ENCODE peak calls at places on chromosomes 2 and 18, in six cellular contexts. I, C, Y, K, B and N are unnamed samples.

GRCh38 chr2:205323929-205324328 is 358.4 kb upstream of the NRP2 start:
- DNase-seq in I (no peak), C (no peak), B (no peak), K (no peak), Y (no peak), N (peak)

GRCh38 chr2:5491486-5491885 is 200.7 kb upstream of the SOX11 start:
- DNase-seq in C (no peak), K (no peak), B (no peak), I (no peak), Y (no peak), N (no peak)

GRCh38 chr2:190283783-190284182 is 35.8 kb downstream of the HIBCH start:
- DNase-seq in K (no peak), I (no peak), C (no peak), B (no peak), Y (no peak), N (no peak)

GRCh38 chr2:27431395-27431794 is 3.0 kb downstream of the NRBP1 start:
- DNase-seq in Y (no peak), C (no peak), K (no peak), B (no peak), I (no peak), N (peak)

GRCh38 chr2:32937602-32938450 is 8.9 kb upstream of the LTBP1 start:
- DNase-seq in B (no peak), I (no peak), C (no peak), Y (no peak), K (no peak), N (peak)

GRCh38 chr2:173079968-173080860 is 4.6 kb downstream of the MAP3K20 start:
- DNase-seq in C (no peak), Y (no peak), B (no peak), K (peak), I (no peak), N (peak)

GRCh38 chr18:43276471-43276870 is 819 bp downstream of the SYT4 start:
- DNase-seq in Y (no peak), C (no peak), I (no peak), K (no peak), B (no peak), N (no peak)

GRCh38 chr2:127576433-127577207 is 41.1 kb downstream of the MYO7B start:
- DNase-seq in Y (peak), K (no peak), B (no peak), I (no peak), C (peak), N (peak)

GRCh38 chr2:2039826-2040225 is 291.2 kb downstream of the MYT1L start:
- DNase-seq in B (no peak), C (no peak), I (no peak), K (no peak), Y (no peak), N (no peak)

GRCh38 chr2:161613161-161613560 is 11.1 kb upstream of the SLC4A10 start:
- DNase-seq in K (no peak), C (no peak), Y (no peak), I (no peak), B (no peak), N (peak)

GRCh38 chr2:161223139-161223732 is 63.0 kb downstream of the TANK start:
- DNase-seq in K (no peak), I (no peak), C (no peak), B (no peak), Y (no peak), N (peak)

GRCh38 chr2:167144179-167144898 is 256.1 kb downstream of the XIRP2 start:
- DNase-seq in I (no peak), K (no peak), Y (no peak), C (no peak), B (no peak), N (peak)

GRCh38 chr2:126385983-126386382 is 270.0 kb upstream of the GYPC start:
- DNase-seq in B (no peak), Y (no peak), I (no peak), K (no peak), C (no peak), N (no peak)

GRCh38 chr2:123485056-123485455 is 540.0 kb upstream of the CNTNAP5 start:
- DNase-seq in Y (no peak), K (no peak), B (no peak), C (no peak), I (no peak), N (no peak)

GRCh38 chr2:176136375-176137248 is 7.1 kb downstream of the HOXD8 start:
- DNase-seq in Y (no peak), I (no peak), B (no peak), C (no peak), K (no peak), N (no peak)

GRCh38 chr2:172997031-172997430 is 78.6 kb upstream of the MAP3K20 start:
- DNase-seq in Y (no peak), C (no peak), K (no peak), B (no peak), I (no peak), N (no peak)

GRCh38 chr2:47239119-47239969 is 84.2 kb upstream of the STPG4 start:
- DNase-seq in C (no peak), K (no peak), Y (no peak), B (no peak), I (no peak), N (no peak)

GRCh38 chr2:16253291-16253690 is 312.9 kb downstream of the MYCN start:
- DNase-seq in I (no peak), K (no peak), B (no peak), Y (no peak), C (no peak), N (no peak)

GRCh38 chr2:64402876-64403275 is 51.1 kb upstream of the LGALSL start:
- DNase-seq in C (no peak), K (no peak), B (no peak), Y (no peak), I (no peak), N (peak)

GRCh38 chr2:239311132-239312040 is 89.4 kb downstream of the HDAC4 start:
- DNase-seq in Y (peak), K (no peak), C (peak), B (no peak), I (no peak), N (no peak)

GRCh38 chr2:174442546-174443510 is 44.0 kb downstream of the GPR155 start:
- DNase-seq in C (no peak), B (no peak), K (peak), Y (no peak), I (peak), N (peak)

GRCh38 chr2:45962522-45962921 is 311.0 kb downstream of the PRKCE start:
- DNase-seq in C (peak), B (no peak), I (no peak), K (peak), Y (peak), N (peak)

GRCh38 chr2:232993231-232993821 is 19.7 kb downstream of the NGEF start:
- DNase-seq in B (no peak), Y (no peak), K (no peak), I (no peak), C (no peak), N (no peak)

GRCh38 chr2:147177449-147177848 is 667.4 kb upstream of the ACVR2A start:
- DNase-seq in Y (no peak), C (no peak), K (no peak), B (no peak), I (no peak), N (no peak)

GRCh38 chr2:96239091-96239490 is 26.7 kb downstream of the TMEM127 start:
- DNase-seq in Y (no peak), K (no peak), B (no peak), C (no peak), I (no peak), N (no peak)

GRCh38 chr2:180562378-180562777 is 418.0 kb upstream of the UBE2E3 start:
- DNase-seq in I (no peak), K (no peak), C (no peak), B (no peak), Y (no peak), N (no peak)

GRCh38 chr2:235605306-235605998 is 111.6 kb downstream of the AGAP1 start:
- DNase-seq in I (peak), B (no peak), C (peak), Y (peak), K (peak), N (peak)

GRCh38 chr2:156253765-156254164 is 78.8 kb downstream of the NR4A2 start:
- DNase-seq in Y (no peak), I (no peak), K (no peak), B (no peak), C (no peak), N (no peak)

GRCh38 chr2:239275037-239275685 is 125.7 kb downstream of the HDAC4 start:
- DNase-seq in B (peak), Y (peak), K (peak), I (peak), C (peak), N (peak)

GRCh38 chr2:216308532-216308931 is 63.8 kb downstream of the MARCHF4 start:
- DNase-seq in C (no peak), I (peak), Y (no peak), K (no peak), B (no peak), N (no peak)

GRCh38 chr2:17303054-17303453 is 215.2 kb downstream of the RAD51AP2 start:
- DNase-seq in C (no peak), B (no peak), K (no peak), I (peak), Y (no peak), N (peak)

GRCh38 chr18:78228974-78229373 is 750.6 kb upstream of the SALL3 start:
- DNase-seq in C (no peak), B (no peak), Y (no peak), I (no peak), K (no peak), N (no peak)

GRCh38 chr2:7792031-7792651 is 874.9 kb downstream of the RNF144A start:
- DNase-seq in C (no peak), B (no peak), K (no peak), I (no peak), Y (no peak), N (peak)

GRCh38 chr2:11744631-11745394 is 1.6 kb upstream of the LPIN1 start:
- DNase-seq in I (no peak), K (no peak), B (no peak), C (peak), Y (no peak), N (peak)

GRCh38 chr2:11746807-11747459 is 501 bp downstream of the LPIN1 start:
- DNase-seq in K (no peak), Y (no peak), I (no peak), B (no peak), C (peak), N (peak)

GRCh38 chr2:11743846-11744553 is 2.4 kb upstream of the LPIN1 start:
- DNase-seq in K (peak), B (peak), I (peak), C (peak), Y (peak), N (peak)

GRCh38 chr2:11746376-11746806 is at the start of gene LPIN1:
- DNase-seq in I (no peak), C (peak), Y (peak), B (peak), K (no peak), N (peak)

DNA sequence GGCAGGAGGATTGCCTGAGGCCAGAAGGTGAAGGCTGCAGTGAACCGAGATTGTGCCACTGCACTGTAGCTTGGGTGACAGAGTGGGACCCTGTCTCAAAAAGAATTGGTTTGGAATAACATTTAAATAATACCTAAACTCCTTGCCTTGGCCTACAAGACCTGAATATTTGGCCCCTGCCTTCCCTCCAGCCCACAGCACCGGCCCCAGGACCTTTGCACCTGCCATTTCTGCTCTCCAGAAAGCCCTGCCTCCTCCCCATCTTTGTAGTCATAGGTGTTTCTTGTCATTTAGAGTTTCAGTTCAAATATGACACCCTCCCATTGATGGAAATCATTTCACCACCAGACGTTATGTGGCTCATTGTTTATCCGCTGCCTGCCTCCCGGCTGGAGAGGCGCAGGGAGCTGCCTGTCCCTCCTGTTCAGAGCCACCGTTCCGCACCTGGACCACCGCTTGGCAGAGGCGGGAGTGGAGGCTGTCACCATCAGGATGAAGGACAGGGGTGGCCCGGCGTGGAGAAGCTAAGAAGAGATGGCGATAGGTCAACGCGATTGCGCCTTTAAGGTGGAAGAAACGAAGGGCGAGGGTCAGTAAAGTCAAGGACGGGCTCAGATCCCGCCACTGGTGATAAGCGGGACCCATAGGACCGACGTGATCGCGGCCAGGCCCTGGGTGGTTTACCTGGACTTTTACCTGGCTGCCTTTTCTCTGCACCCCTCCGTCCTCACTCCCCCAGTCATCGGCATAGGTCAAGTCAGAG is 638 bp upstream of the LPIN1 start:
- DNase-seq in Y (no peak), C (no peak), B (no peak), I (no peak), K (no peak), N (no peak)
- H3K4me3 ChIP-seq in Y (peak), C (peak), B (peak), I (no peak), K (peak), N (peak)

DNA sequence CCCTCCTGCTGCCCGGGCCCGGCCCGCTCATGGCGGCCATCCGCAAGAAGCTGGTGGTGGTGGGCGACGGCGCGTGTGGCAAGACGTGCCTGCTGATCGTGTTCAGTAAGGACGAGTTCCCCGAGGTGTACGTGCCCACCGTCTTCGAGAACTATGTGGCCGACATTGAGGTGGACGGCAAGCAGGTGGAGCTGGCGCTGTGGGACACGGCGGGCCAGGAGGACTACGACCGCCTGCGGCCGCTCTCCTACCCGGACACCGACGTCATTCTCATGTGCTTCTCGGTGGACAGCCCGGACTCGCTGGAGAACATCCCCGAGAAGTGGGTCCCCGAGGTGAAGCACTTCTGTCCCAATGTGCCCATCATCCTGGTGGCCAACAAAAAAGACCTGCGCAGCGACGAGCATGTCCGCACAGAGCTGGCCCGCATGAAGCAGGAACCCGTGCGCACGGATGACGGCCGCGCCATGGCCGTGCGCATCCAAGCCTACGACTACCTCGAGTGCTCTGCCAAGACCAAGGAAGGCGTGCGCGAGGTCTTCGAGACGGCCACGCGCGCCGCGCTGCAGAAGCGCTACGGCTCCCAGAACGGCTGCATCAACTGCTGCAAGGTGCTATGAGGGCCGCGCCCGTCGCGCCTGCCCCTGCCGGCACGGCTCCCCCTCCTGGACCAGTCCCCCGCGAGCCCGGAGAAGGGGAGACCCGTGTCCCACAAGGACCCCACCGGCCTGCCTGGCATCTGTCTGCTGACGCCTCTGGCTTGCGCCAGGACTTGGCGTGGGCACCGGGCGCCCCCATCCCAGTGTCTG is 767 bp downstream of the RHOB start:
- DNase-seq in I (no peak), Y (peak), K (no peak), C (peak), B (no peak), N (peak)
- TF ChIP-seq CTCF in I (peak), Y (no peak), K (no peak), C (no peak), B (no peak), N (no peak)

GRCh38 chr2:169301596-169302330 is 60.6 kb downstream of the LRP2 start:
- DNase-seq in B (no peak), Y (no peak), C (no peak), I (no peak), K (no peak), N (no peak)

GRCh38 chr2:169302364-169302763 is 60.0 kb downstream of the LRP2 start:
- DNase-seq in Y (no peak), B (no peak), C (no peak), I (no peak), K (no peak), N (no peak)

GRCh38 chr2:169298007-169298406 is 64.3 kb downstream of the LRP2 start:
- DNase-seq in C (no peak), K (no peak), Y (no peak), B (no peak), I (no peak), N (no peak)

GRCh38 chr2:169300617-169301530 is 61.5 kb downstream of the LRP2 start:
- DNase-seq in C (no peak), K (no peak), Y (no peak), I (no peak), B (no peak), N (no peak)

GRCh38 chr2:169303579-169304285 is 58.6 kb downstream of the LRP2 start:
- DNase-seq in I (no peak), B (no peak), Y (no peak), K (no peak), C (no peak), N (no peak)
- H3K4me3 ChIP-seq in I (no peak), B (no peak), Y (no peak), K (no peak), C (no peak), N (no peak)

GRCh38 chr2:135043345-135043744 is 3.9 kb downstream of the MAP3K19 start:
- DNase-seq in K (no peak), C (no peak), B (no peak), Y (no peak), I (no peak), N (peak)
- TF ChIP-seq CTCF in K (peak), C (peak), B (no peak), Y (no peak), I (peak), N (peak)

GRCh38 chr2:112160591-112161250 is 22.5 kb downstream of the FBLN7 start:
- DNase-seq in C (no peak), K (no peak), B (no peak), I (no peak), Y (peak), N (no peak)
- H3K4me3 ChIP-seq in C (no peak), K (no peak), B (no peak), I (no peak), Y (no peak), N (no peak)

GRCh38 chr2:197965756-197966155 is 161.4 kb downstream of the PLCL1 start:
- DNase-seq in I (no peak), K (no peak), B (no peak), Y (no peak), C (no peak), N (no peak)
- TF ChIP-seq CTCF in I (no peak), K (no peak), B (no peak), Y (no peak), C (no peak), N (no peak)

DNA sequence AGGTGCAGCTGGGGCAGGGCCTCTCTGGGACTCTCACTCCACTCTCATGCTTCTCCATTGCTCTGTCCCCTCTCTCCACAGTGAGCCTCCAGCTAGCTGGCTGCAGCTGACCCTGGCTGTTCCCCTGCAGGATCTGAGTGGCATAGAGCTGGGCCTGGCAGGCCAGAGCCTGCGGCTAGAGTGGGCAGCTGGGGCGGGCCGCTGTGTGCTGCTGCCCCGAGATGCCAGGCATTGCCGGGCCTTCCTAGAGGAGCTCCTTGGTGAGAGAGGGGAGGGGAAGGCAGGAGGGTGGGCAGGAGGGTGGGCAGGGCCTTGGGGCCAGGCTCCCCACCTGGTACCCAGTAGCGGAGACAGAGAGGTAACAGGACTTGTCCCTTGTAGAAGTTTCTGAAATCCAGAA is 13.8 kb upstream of the SLC4A3 start:
- DNase-seq in K (no peak), I (no peak), B (no peak), Y (no peak), C (no peak), N (no peak)
- H3K4me3 ChIP-seq in K (no peak), I (no peak), B (no peak), Y (no peak), C (no peak), N (no peak)

GRCh38 chr2:135820003-135820618 is 16.9 kb downstream of the LCT start:
- DNase-seq in I (no peak), B (no peak), Y (no peak), K (no peak), C (no peak), N (peak)

GRCh38 chr2:135821190-135821589 is 15.8 kb downstream of the LCT start:
- DNase-seq in K (no peak), I (no peak), B (no peak), C (no peak), Y (no peak), N (no peak)

GRCh38 chr2:135817466-135817865 is 19.5 kb downstream of the LCT start:
- DNase-seq in B (no peak), C (no peak), K (no peak), Y (no peak), I (no peak), N (no peak)

GRCh38 chr2:135817946-135818345 is 19.0 kb downstream of the LCT start:
- DNase-seq in C (no peak), Y (no peak), B (no peak), I (no peak), K (no peak), N (no peak)

DNA sequence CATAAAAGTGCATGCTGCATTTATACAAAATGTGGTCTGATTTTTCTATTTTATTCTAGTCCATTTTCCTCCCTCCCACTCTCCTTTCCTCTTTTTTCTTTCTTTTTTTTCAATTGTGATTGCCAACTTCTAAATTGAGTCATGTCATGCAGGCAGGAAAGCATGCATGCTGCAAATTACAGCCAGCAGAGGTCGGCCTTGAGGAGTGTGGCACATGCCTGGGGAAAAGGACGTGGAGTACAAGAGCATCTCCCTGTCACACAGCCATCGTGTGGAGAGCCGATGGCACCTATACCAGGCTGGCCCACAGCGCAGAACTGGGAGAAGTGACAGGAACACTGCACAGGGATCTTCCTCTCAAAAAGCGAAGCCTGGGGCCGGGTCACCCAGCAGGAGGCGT is 17.8 kb downstream of the LCT start:
- DNase-seq in Y (no peak), B (no peak), I (no peak), C (no peak), K (no peak), N (peak)
- TF ChIP-seq CTCF in Y (no peak), B (no peak), I (peak), C (no peak), K (peak), N (peak)